ENCODE peak calls at places on chromosomes 16 and 17, in five cellular contexts. One of them, this sample, is unnamed.

GRCh38 chr17:29764748-29765147 is 142.0 kb upstream of the CORO6 start:
- DNase-seq in GM23338: no peak
- DNase-seq in Panc1: no peak
- DNase-seq in HL-60: no peak
- DNase-seq in A549: no peak
- DNase-seq in this sample: no peak

GRCh38 chr17:40190197-40191021 is 13.1 kb downstream of the RAPGEFL1 start:
- DNase-seq in HL-60: no peak
- DNase-seq in Panc1: no peak
- DNase-seq in GM23338: peak
- DNase-seq in A549: peak
- DNase-seq in this sample: peak

GRCh38 chr16:52914428-52914827 is 138.3 kb downstream of the CHD9NB start:
- DNase-seq in Panc1: no peak
- DNase-seq in GM23338: peak
- DNase-seq in HL-60: no peak
- DNase-seq in A549: no peak
- DNase-seq in this sample: no peak

GRCh38 chr17:30396612-30397011 is 17.9 kb downstream of the CPD start:
- DNase-seq in Panc1: no peak
- DNase-seq in A549: no peak
- DNase-seq in GM23338: no peak
- DNase-seq in HL-60: no peak
- DNase-seq in this sample: no peak

GRCh38 chr16:1216296-1216619 is 8.8 kb downstream of the TPSG1 start:
- DNase-seq in HL-60: no peak
- DNase-seq in GM23338: no peak
- DNase-seq in A549: no peak
- DNase-seq in Panc1: no peak
- DNase-seq in this sample: no peak

GRCh38 chr17:28579526-28579925 is 2.8 kb upstream of the ALDOC start:
- DNase-seq in GM23338: no peak
- DNase-seq in Panc1: no peak
- DNase-seq in A549: no peak
- DNase-seq in HL-60: no peak
- DNase-seq in this sample: no peak

GRCh38 chr16:78461496-78461938 is 362.1 kb downstream of the WWOX start:
- DNase-seq in A549: no peak
- DNase-seq in GM23338: no peak
- DNase-seq in HL-60: no peak
- DNase-seq in Panc1: no peak
- DNase-seq in this sample: no peak

GRCh38 chr17:9643611-9644010 is 1.7 kb upstream of the USP43 start:
- DNase-seq in HL-60: no peak
- DNase-seq in A549: no peak
- DNase-seq in GM23338: no peak
- DNase-seq in Panc1: no peak
- DNase-seq in this sample: no peak

GRCh38 chr17:2391597-2392251 is 9.1 kb downstream of the MNT start:
- DNase-seq in HL-60: no peak
- DNase-seq in GM23338: no peak
- DNase-seq in A549: no peak
- DNase-seq in Panc1: no peak
- DNase-seq in this sample: no peak

DNA sequence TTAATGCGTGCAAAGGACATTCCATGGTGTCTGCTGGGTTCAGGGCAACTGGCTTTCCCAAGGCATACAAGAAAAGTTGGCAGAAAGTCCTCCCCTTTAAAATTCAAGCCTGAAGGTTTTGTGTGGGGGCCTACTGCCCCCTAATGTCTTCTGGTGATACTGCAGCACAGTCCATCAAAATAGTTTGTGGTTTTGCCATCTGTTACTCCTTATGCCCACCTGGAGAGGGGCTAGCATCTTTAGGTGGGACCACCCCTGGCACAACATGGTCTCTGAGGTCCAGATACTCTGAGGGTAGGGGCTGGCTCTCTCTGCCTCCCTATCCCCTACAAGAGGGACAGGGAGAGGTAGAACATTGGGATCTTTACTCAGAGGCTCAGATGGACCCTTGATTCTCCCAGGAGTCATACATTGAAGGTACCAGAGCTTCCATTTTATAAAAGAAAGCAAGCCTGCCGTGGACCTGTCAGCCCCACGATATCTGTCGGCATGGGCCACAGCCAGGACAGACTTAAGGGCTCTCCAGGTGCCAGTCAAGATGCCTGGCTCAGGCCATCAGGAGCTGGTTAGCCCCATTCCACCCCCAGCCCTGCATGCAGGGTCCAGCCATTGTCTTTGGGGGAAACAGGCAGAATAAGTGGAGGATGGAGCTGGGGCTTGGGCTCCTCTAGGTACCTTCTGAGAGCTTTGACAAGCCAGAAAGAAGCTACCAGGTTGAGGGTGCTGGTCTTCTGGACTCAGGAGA is 6.3 kb downstream of the ESRP2 start:
- DNase-seq in GM23338: peak
- DNase-seq in HL-60: peak
- DNase-seq in A549: peak
- DNase-seq in Panc1: no peak
- DNase-seq in this sample: peak
- TF ChIP-seq REST in GM23338: no peak
- TF ChIP-seq REST in HL-60: no peak
- TF ChIP-seq REST in A549: no peak
- TF ChIP-seq REST in Panc1: no peak
- TF ChIP-seq REST in this sample: no peak

GRCh38 chr16:50637716-50638602 is 43.2 kb downstream of the SNX20 start:
- DNase-seq in GM23338: no peak
- DNase-seq in A549: no peak
- DNase-seq in HL-60: no peak
- DNase-seq in Panc1: no peak
- DNase-seq in this sample: no peak

GRCh38 chr16:50634090-50634489 is 47.0 kb downstream of the SNX20 start:
- DNase-seq in HL-60: no peak
- DNase-seq in GM23338: no peak
- DNase-seq in Panc1: no peak
- DNase-seq in A549: no peak
- DNase-seq in this sample: no peak

GRCh38 chr16:50634947-50635346 is 46.2 kb downstream of the SNX20 start:
- DNase-seq in HL-60: no peak
- DNase-seq in A549: no peak
- DNase-seq in GM23338: no peak
- DNase-seq in Panc1: no peak
- DNase-seq in this sample: no peak

GRCh38 chr16:50636865-50637374 is 44.2 kb downstream of the SNX20 start:
- DNase-seq in Panc1: no peak
- DNase-seq in HL-60: no peak
- DNase-seq in A549: no peak
- DNase-seq in GM23338: no peak
- DNase-seq in this sample: no peak

DNA sequence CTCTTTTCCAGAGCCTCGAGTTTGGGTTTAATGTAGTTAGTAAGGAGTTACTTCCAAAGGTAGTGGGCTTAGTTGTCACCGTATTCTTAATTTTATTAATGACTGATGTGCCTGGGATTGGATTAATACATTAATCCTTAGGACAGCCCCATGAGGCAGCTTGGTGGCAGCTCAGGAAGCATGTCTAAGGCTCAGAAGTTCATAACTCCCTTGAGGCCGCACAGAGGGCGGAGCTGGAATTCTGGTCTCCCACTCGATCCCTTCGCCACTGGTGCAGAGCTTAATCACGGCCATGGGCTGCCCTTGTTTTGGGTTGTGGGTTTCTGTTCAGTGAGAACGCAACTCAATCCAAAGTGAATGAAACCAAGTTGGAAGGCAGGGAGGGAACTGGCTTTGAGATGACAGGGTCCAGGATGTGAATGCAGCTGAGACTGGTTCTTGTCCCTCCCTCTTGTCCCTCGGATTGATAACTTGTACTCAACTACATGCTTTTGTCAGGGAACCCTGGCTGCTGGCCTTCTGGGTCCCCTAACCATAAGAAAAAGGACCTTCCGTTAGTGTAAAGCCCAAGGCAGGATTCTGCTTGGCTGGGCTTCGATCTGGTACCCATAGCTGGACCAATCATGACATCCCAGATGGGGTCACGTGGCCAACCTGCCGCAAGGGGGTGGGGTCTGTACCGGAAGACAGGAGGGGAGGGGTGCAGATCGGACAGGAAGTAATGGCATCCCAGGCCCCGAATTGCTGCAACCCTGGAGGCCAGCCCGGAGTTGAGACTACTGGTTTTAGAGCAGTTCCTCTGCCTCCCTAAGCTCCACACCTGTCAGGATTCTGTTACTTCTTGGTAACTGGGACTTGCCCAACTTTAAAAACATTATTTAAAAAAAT is 45.4 kb downstream of the SNX20 start:
- DNase-seq in HL-60: peak
- DNase-seq in Panc1: no peak
- DNase-seq in A549: peak
- DNase-seq in GM23338: peak
- DNase-seq in this sample: peak
- TF ChIP-seq REST in HL-60: no peak
- TF ChIP-seq REST in Panc1: no peak
- TF ChIP-seq REST in A549: no peak
- TF ChIP-seq REST in GM23338: no peak
- TF ChIP-seq REST in this sample: no peak

DNA sequence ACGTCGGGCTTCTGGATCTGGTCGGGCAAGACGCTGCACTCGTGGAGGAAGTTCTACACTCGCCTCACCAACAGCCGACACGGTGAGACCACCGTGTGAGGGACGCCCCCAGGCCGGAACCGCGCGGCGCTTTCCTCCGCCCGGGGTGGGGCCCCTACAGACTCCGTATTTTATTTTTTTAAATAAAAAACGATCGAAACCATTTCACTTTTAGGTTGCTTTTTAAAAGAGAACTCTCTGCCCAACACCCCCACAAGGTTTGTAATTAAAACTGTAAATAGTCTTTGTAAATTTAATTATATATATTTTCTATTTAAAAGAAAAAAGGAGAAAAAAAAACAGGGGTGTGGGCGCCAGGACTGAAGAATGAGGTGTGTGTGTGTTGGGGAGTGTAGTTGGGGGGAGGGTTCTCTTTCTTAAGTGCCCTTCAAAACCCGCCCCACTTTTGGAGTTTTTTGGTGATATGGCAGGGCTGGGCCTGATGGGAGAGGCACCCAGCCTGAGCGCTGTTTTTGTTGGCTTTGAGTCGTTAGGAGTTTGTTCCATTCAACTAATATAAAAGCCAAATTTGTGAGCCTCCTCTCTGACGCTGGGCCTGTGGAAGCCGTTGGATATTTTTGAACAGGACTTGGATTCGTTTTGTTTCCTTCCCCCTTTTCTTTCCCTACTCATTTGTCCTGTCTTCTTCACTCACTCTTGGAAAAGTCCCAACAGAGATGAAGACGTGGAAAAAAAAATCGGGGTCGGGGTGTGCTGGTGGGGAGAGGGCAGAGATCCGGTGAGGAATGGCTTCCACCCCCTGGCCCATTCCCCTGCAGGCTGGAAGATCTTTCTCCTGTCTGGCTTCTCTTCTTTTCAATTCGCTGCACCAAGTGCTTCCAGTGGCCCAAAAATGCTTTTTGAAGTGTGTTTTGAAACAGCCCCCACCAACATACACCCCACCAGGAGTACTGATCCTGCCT is 2.3 kb downstream of the FZD2 start:
- DNase-seq in HL-60: no peak
- DNase-seq in Panc1: no peak
- DNase-seq in A549: no peak
- DNase-seq in GM23338: no peak
- DNase-seq in this sample: no peak
- TF ChIP-seq REST in HL-60: no peak
- TF ChIP-seq REST in Panc1: no peak
- TF ChIP-seq REST in A549: no peak
- TF ChIP-seq REST in GM23338: no peak
- TF ChIP-seq REST in this sample: no peak

GRCh38 chr17:6124856-6125255 is 54.7 kb downstream of the WSCD1 start:
- DNase-seq in A549: no peak
- DNase-seq in Panc1: no peak
- DNase-seq in HL-60: no peak
- DNase-seq in GM23338: no peak
- DNase-seq in this sample: no peak

DNA sequence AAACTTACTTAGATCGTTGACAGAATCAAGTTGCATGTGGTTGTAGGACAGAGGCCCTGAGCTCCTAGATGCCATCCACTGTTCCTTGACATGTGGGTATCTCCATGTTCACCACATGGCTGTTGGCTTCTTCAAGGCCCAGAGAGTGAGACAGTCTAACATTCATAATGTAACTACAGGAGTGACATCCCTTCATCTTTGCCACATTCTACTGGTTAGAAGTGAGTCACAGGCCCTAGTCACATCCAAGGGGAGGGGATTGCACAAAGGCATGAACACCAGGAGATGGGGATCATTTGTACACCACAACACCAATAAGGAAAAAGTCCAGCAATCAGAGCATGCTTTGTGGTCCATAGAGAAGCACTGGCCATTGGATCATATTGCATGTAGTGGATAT is 56.6 kb downstream of the WSCD1 start:
- DNase-seq in GM23338: no peak
- DNase-seq in Panc1: no peak
- DNase-seq in A549: no peak
- DNase-seq in HL-60: no peak
- DNase-seq in this sample: no peak
- TF ChIP-seq REST in GM23338: no peak
- TF ChIP-seq REST in Panc1: no peak
- TF ChIP-seq REST in A549: no peak
- TF ChIP-seq REST in HL-60: no peak
- TF ChIP-seq REST in this sample: no peak

GRCh38 chr16:67302882-67303434 is 23.6 kb downstream of the KCTD19 start:
- DNase-seq in HL-60: no peak
- DNase-seq in Panc1: no peak
- DNase-seq in GM23338: peak
- DNase-seq in A549: no peak
- DNase-seq in this sample: peak

GRCh38 chr16:67304006-67304405 is 22.5 kb downstream of the KCTD19 start:
- DNase-seq in Panc1: no peak
- DNase-seq in A549: no peak
- DNase-seq in GM23338: no peak
- DNase-seq in HL-60: no peak
- DNase-seq in this sample: no peak

GRCh38 chr16:67301080-67301757 is 21.9 kb downstream of the PLEKHG4 start:
- DNase-seq in A549: no peak
- DNase-seq in HL-60: no peak
- DNase-seq in GM23338: no peak
- DNase-seq in Panc1: no peak
- DNase-seq in this sample: no peak

GRCh38 chr16:67302076-67302475 is 22.7 kb downstream of the PLEKHG4 start:
- DNase-seq in A549: no peak
- DNase-seq in HL-60: no peak
- DNase-seq in Panc1: no peak
- DNase-seq in GM23338: no peak
- DNase-seq in this sample: peak

GRCh38 chr16:67305216-67306071 is 21.1 kb downstream of the KCTD19 start:
- DNase-seq in GM23338: no peak
- DNase-seq in HL-60: no peak
- DNase-seq in A549: no peak
- DNase-seq in Panc1: no peak
- DNase-seq in this sample: peak
- TF ChIP-seq REST in GM23338: no peak
- TF ChIP-seq REST in HL-60: no peak
- TF ChIP-seq REST in A549: no peak
- TF ChIP-seq REST in Panc1: no peak
- TF ChIP-seq REST in this sample: no peak

GRCh38 chr16:68776821-68777485 is 39.9 kb downstream of the CDH1 start:
- DNase-seq in A549: no peak
- DNase-seq in Panc1: no peak
- DNase-seq in GM23338: no peak
- DNase-seq in HL-60: no peak
- DNase-seq in this sample: no peak
- TF ChIP-seq REST in A549: no peak
- TF ChIP-seq REST in Panc1: no peak
- TF ChIP-seq REST in GM23338: no peak
- TF ChIP-seq REST in HL-60: no peak
- TF ChIP-seq REST in this sample: no peak

GRCh38 chr16:83365166-83365565 is 442.6 kb upstream of the HSBP1 start:
- DNase-seq in HL-60: no peak
- DNase-seq in A549: no peak
- DNase-seq in Panc1: no peak
- DNase-seq in GM23338: no peak
- DNase-seq in this sample: no peak
- TF ChIP-seq REST in HL-60: no peak
- TF ChIP-seq REST in A549: no peak
- TF ChIP-seq REST in Panc1: no peak
- TF ChIP-seq REST in GM23338: no peak
- TF ChIP-seq REST in this sample: no peak